ENCODE peak calls at places on chromosomes 2 and 18, in eight cellular contexts. W, K, F, O, X, B, D and Q are unnamed samples.

GRCh38 chr2:12718662-12719399 is 2.1 kb downstream of the TRIB2 start:
- DNase-seq in W (peak; percentile 29), K (no peak), F (no peak), O (peak; percentile 16), X (no peak), B (no peak), D (no peak), Q (no peak)

GRCh38 chr2:179302764-179303561 is 38.3 kb upstream of the SESTD1 start:
- DNase-seq in W (no peak), K (no peak), F (no peak), O (no peak), X (no peak), B (peak; percentile 1), D (no peak), Q (no peak)

GRCh38 chr18:3869848-3870247 is 419.9 kb downstream of the TGIF1 start:
- DNase-seq in W (peak; percentile 30), K (no peak), F (no peak), O (no peak), X (peak; percentile 46), B (peak; percentile 34), D (peak; percentile 56), Q (no peak)

GRCh38 chr2:31196622-31197021 is 20.7 kb downstream of the CAPN14 start:
- DNase-seq in W (no peak), K (no peak), F (no peak), O (no peak), X (no peak), B (no peak), D (no peak), Q (no peak)

GRCh38 chr18:77051581-77052296 is 80.8 kb downstream of the MBP start:
- DNase-seq in W (no peak), K (no peak), F (no peak), O (no peak), X (no peak), B (no peak), D (no peak), Q (no peak)

GRCh38 chr2:101116841-101117552 is 34.2 kb downstream of the TBC1D8 start:
- DNase-seq in W (no peak), K (no peak), F (no peak), O (no peak), X (peak; percentile 61), B (no peak), D (no peak), Q (no peak)

GRCh38 chr2:222892321-222892720 is 31.5 kb downstream of the ACSL3 start:
- DNase-seq in W (no peak), K (no peak), F (no peak), O (no peak), X (no peak), B (no peak), D (peak; percentile 71), Q (no peak)

GRCh38 chr2:8594731-8595427 is 87.0 kb upstream of the ID2 start:
- DNase-seq in W (no peak), K (no peak), F (no peak), O (no peak), X (no peak), B (no peak), D (no peak), Q (no peak)

GRCh38 chr18:75859533-75859932 is 432.0 kb upstream of the SMIM21 start:
- DNase-seq in W (no peak), K (no peak), F (no peak), O (no peak), X (no peak), B (no peak), D (no peak), Q (no peak)

GRCh38 chr2:43356774-43357173 is 130.4 kb upstream of the ZFP36L2 start:
- DNase-seq in W (no peak), K (no peak), F (no peak), O (no peak), X (no peak), B (no peak), D (no peak), Q (no peak)

GRCh38 chr2:22897428-22897827 is 487.6 kb upstream of the KLHL29 start:
- DNase-seq in W (no peak), K (no peak), F (no peak), O (no peak), X (no peak), B (no peak), D (no peak), Q (no peak)

GRCh38 chr2:200040251-200040650 is 84.9 kb downstream of the MAIP1 start:
- DNase-seq in W (no peak), K (no peak), F (no peak), O (no peak), X (no peak), B (no peak), D (no peak), Q (no peak)

GRCh38 chr2:117615106-117615505 is 199.4 kb upstream of the DDX18 start:
- DNase-seq in W (no peak), K (no peak), F (no peak), O (no peak), X (no peak), B (no peak), D (no peak), Q (no peak)

GRCh38 chr2:10385501-10385900 is 62.6 kb downstream of the ODC1 start:
- DNase-seq in W (no peak), K (no peak), F (no peak), O (no peak), X (no peak), B (no peak), D (no peak), Q (no peak)

GRCh38 chr2:174571669-174572323 is 25.8 kb downstream of the WIPF1 start:
- DNase-seq in W (no peak), K (no peak), F (no peak), O (no peak), X (no peak), B (no peak), D (no peak), Q (no peak)

GRCh38 chr2:6069354-6069753 is 377.2 kb downstream of the SOX11 start:
- DNase-seq in W (peak; percentile 59), K (no peak), F (no peak), O (no peak), X (no peak), B (no peak), D (no peak), Q (no peak)

GRCh38 chr2:200377774-200378336 is 71.4 kb downstream of the SPATS2L start:
- DNase-seq in W (no peak), K (no peak), F (no peak), O (no peak), X (peak; percentile 34), B (no peak), D (no peak), Q (peak; percentile 69)

GRCh38 chr18:43720036-43720435 is 442.7 kb upstream of the SYT4 start:
- DNase-seq in W (no peak), K (no peak), F (no peak), O (no peak), X (no peak), B (peak; percentile 3), D (no peak), Q (no peak)

GRCh38 chr2:232522014-232522854 is 2.0 kb downstream of the PRSS56 start:
- DNase-seq in W (peak; percentile 95), K (peak; percentile 68), F (peak; percentile 70), O (peak; percentile 71), X (peak; percentile 85), B (peak; percentile 5), D (no peak), Q (peak; percentile 47)

GRCh38 chr2:214196260-214196659 is 214.6 kb upstream of the VWC2L start:
- DNase-seq in W (no peak), K (no peak), F (no peak), O (no peak), X (no peak), B (no peak), D (no peak), Q (no peak)

GRCh38 chr2:164126960-164127359 is 391.2 kb upstream of the FIGN start:
- DNase-seq in W (no peak), K (no peak), F (no peak), O (no peak), X (no peak), B (no peak), D (no peak), Q (no peak)